ENCODE peak calls at places on chromosomes 7 and 10, in seven cellular contexts. One of them, this sample, is unnamed.

GRCh38 chr10:114308470-114309110 is 69.5 kb downstream of the VWA2 start:
- DNase-seq in WTC11: no peak
- DNase-seq in AG09309: no peak
- DNase-seq in cardiac fibroblast: no peak
- DNase-seq in PC-3: no peak
- DNase-seq in stimulated activated CD8-positive, alpha-beta memory T cell treated with anti-CD3 and anti-CD28 coated beads, Interleukin-4, amount 100 ng/mL, for 4 hours: no peak
- DNase-seq in amniotic stem cell: no peak
- DNase-seq in this sample: no peak

GRCh38 chr7:140719711-140720110 is 23.2 kb downstream of the NDUFB2 start:
- DNase-seq in PC-3: peak
- DNase-seq in AG09309: no peak
- DNase-seq in WTC11: no peak
- DNase-seq in amniotic stem cell: no peak
- DNase-seq in stimulated activated CD8-positive, alpha-beta memory T cell treated with anti-CD3 and anti-CD28 coated beads, Interleukin-4, amount 100 ng/mL, for 4 hours: no peak
- DNase-seq in cardiac fibroblast: peak
- DNase-seq in this sample: no peak

GRCh38 chr7:144738708-144739314 is 97.0 kb downstream of the TPK1 start:
- DNase-seq in cardiac fibroblast: peak
- DNase-seq in WTC11: no peak
- DNase-seq in stimulated activated CD8-positive, alpha-beta memory T cell treated with anti-CD3 and anti-CD28 coated beads, Interleukin-4, amount 100 ng/mL, for 4 hours: no peak
- DNase-seq in PC-3: peak
- DNase-seq in AG09309: no peak
- DNase-seq in amniotic stem cell: no peak
- DNase-seq in this sample: no peak

GRCh38 chr7:156638443-156639077 is 2.0 kb upstream of the RNF32 start:
- DNase-seq in AG09309: no peak
- DNase-seq in stimulated activated CD8-positive, alpha-beta memory T cell treated with anti-CD3 and anti-CD28 coated beads, Interleukin-4, amount 100 ng/mL, for 4 hours: no peak
- DNase-seq in PC-3: no peak
- DNase-seq in amniotic stem cell: no peak
- DNase-seq in cardiac fibroblast: no peak
- DNase-seq in WTC11: no peak
- DNase-seq in this sample: no peak

GRCh38 chr10:71982269-71983178 is 18.3 kb downstream of the CHST3 start:
- DNase-seq in AG09309: no peak
- DNase-seq in cardiac fibroblast: no peak
- DNase-seq in PC-3: no peak
- DNase-seq in WTC11: no peak
- DNase-seq in amniotic stem cell: no peak
- DNase-seq in stimulated activated CD8-positive, alpha-beta memory T cell treated with anti-CD3 and anti-CD28 coated beads, Interleukin-4, amount 100 ng/mL, for 4 hours: no peak
- DNase-seq in this sample: no peak

GRCh38 chr10:75234017-75234682 is 1.6 kb downstream of the COMTD1 start:
- DNase-seq in stimulated activated CD8-positive, alpha-beta memory T cell treated with anti-CD3 and anti-CD28 coated beads, Interleukin-4, amount 100 ng/mL, for 4 hours: peak
- DNase-seq in amniotic stem cell: peak
- DNase-seq in AG09309: no peak
- DNase-seq in WTC11: peak
- DNase-seq in PC-3: peak
- DNase-seq in cardiac fibroblast: peak
- DNase-seq in this sample: peak

GRCh38 chr7:69395072-69395714 is 203.1 kb upstream of the AUTS2 start:
- DNase-seq in WTC11: no peak
- DNase-seq in amniotic stem cell: peak
- DNase-seq in AG09309: peak
- DNase-seq in cardiac fibroblast: no peak
- DNase-seq in PC-3: no peak
- DNase-seq in stimulated activated CD8-positive, alpha-beta memory T cell treated with anti-CD3 and anti-CD28 coated beads, Interleukin-4, amount 100 ng/mL, for 4 hours: no peak
- DNase-seq in this sample: no peak

GRCh38 chr10:71761105-71761511 is 12.2 kb downstream of the VSIR start:
- DNase-seq in AG09309: no peak
- DNase-seq in amniotic stem cell: no peak
- DNase-seq in cardiac fibroblast: no peak
- DNase-seq in stimulated activated CD8-positive, alpha-beta memory T cell treated with anti-CD3 and anti-CD28 coated beads, Interleukin-4, amount 100 ng/mL, for 4 hours: peak
- DNase-seq in PC-3: peak
- DNase-seq in WTC11: no peak
- DNase-seq in this sample: no peak